ENCODE peak calls at places on chromosome 18, in five cellular contexts. Y, N, G, M and T are unnamed samples.

GRCh38 chr18:13621886-13622619 is 104.3 kb downstream of the FAM210A start:
- DNase-seq in Y (no peak), N (no peak), M (no peak), G (no peak), T (no peak)

GRCh38 chr18:69948919-69949537 is 1.4 kb upstream of the CD226 start:
- DNase-seq in M (peak; percentile 14), G (peak; percentile 27), Y (no peak), N (peak; percentile 65), T (no peak)

GRCh38 chr18:76569644-76570415 is 74.8 kb upstream of the ZNF516 start:
- DNase-seq in Y (no peak), G (no peak), N (no peak), M (no peak), T (no peak)

GRCh38 chr18:48152549-48152948 is 222.1 kb upstream of the SMAD2 start:
- DNase-seq in N (no peak), M (no peak), G (no peak), Y (no peak), T (no peak)

GRCh38 chr18:59646946-59647307 is 50.3 kb downstream of the CCBE1 start:
- DNase-seq in M (no peak), N (no peak), Y (no peak), G (no peak), T (no peak)

GRCh38 chr18:41315134-41315533 is 639.9 kb upstream of the PIK3C3 start:
- DNase-seq in G (no peak), M (no peak), Y (no peak), N (no peak), T (no peak)

GRCh38 chr18:33114749-33115148 is 325.8 kb downstream of the CCDC178 start:
- DNase-seq in G (no peak), Y (no peak), M (no peak), N (no peak), T (no peak)

GRCh38 chr18:58611471-58612131 is 17.3 kb downstream of the ALPK2 start:
- DNase-seq in G (no peak), N (no peak), M (peak; percentile 88), Y (peak; percentile 57), T (no peak)

GRCh38 chr18:2171840-2172625 is 399.3 kb downstream of the METTL4 start:
- DNase-seq in N (no peak), G (no peak), M (no peak), Y (no peak), T (no peak)

GRCh38 chr18:12657048-12657848 is 659 bp downstream of the SPIRE1 start:
- DNase-seq in M (peak; percentile 50), N (peak; percentile 71), G (peak; percentile 48), Y (peak; percentile 54), T (no peak)

GRCh38 chr18:58505181-58505580 is 123.7 kb downstream of the ALPK2 start:
- DNase-seq in N (no peak), G (no peak), M (no peak), Y (no peak), T (no peak)

GRCh38 chr18:3554091-3554601 is 104.2 kb downstream of the TGIF1 start:
- DNase-seq in G (no peak), M (peak; percentile 82), N (no peak), Y (peak; percentile 41), T (no peak)

GRCh38 chr18:8097942-8098341 is 511.3 kb upstream of the RAB12 start:
- DNase-seq in Y (no peak), G (no peak), M (no peak), N (no peak), T (no peak)

GRCh38 chr18:63155169-63155852 is 164.3 kb downstream of the BCL2 start:
- DNase-seq in M (peak; percentile 92), Y (peak; percentile 35), G (peak; percentile 74), N (peak; percentile 76), T (no peak)

GRCh38 chr18:51463483-51464136 is 266.1 kb upstream of the MEX3C start:
- DNase-seq in N (no peak), G (no peak), Y (no peak), M (no peak), T (no peak)

GRCh38 chr18:58898427-58898826 is 33.8 kb downstream of the ZNF532 start:
- DNase-seq in G (no peak), Y (no peak), M (no peak), N (no peak), T (no peak)

GRCh38 chr18:6489977-6490376 is 75.3 kb upstream of the L3MBTL4 start:
- DNase-seq in G (no peak), M (no peak), N (no peak), Y (no peak), T (no peak)

GRCh38 chr18:35811896-35812295 is 160.6 kb upstream of the RMP24 start:
- DNase-seq in M (no peak), Y (no peak), G (no peak), N (no peak), T (no peak)

GRCh38 chr18:54294274-54294673 is 25.0 kb downstream of the POLI start:
- DNase-seq in N (no peak), M (no peak), G (no peak), Y (no peak), T (no peak)

GRCh38 chr18:45713239-45713638 is 10.7 kb upstream of the SLC14A1 start:
- DNase-seq in M (no peak), Y (no peak), N (no peak), G (no peak), T (no peak)

GRCh38 chr18:45251236-45251635 is 364.0 kb upstream of the SLC14A2 start:
- DNase-seq in M (no peak), Y (no peak), G (no peak), N (no peak), T (no peak)

GRCh38 chr18:72452328-72452727 is 91.8 kb downstream of the CBLN2 start:
- DNase-seq in M (no peak), G (no peak), Y (no peak), N (no peak), T (no peak)

GRCh38 chr18:69400253-69400975 is at the start of gene DOK6:
- DNase-seq in G (peak; percentile 60), N (peak; percentile 64), M (peak; percentile 80), Y (peak; percentile 77), T (peak; percentile 22)

GRCh38 chr18:74229891-74230290 is 61.9 kb downstream of the CYB5A start:
- DNase-seq in N (no peak), M (no peak), Y (no peak), G (no peak), T (no peak)

GRCh38 chr18:52670903-52671302 is 330.9 kb downstream of the DCC start:
- DNase-seq in Y (peak; percentile 39), N (no peak), M (peak; percentile 36), G (no peak), T (no peak)

GRCh38 chr18:37604032-37604431 is 38.4 kb upstream of the CELF4 start:
- DNase-seq in Y (no peak), M (no peak), N (no peak), G (no peak), T (no peak)

GRCh38 chr18:74108460-74108859 is 39.2 kb downstream of the FBXO15 start:
- DNase-seq in N (no peak), M (no peak), Y (no peak), G (no peak), T (no peak)

GRCh38 chr18:11518788-11519685 is 90.4 kb upstream of the SLC35G4 start:
- DNase-seq in N (no peak), Y (peak; percentile 81), M (peak; percentile 91), G (no peak), T (no peak)
- TF ChIP-seq CTCF in N (no peak), Y (peak; percentile 88), M (peak; percentile 88), G (peak; percentile 42), T (no peak)

GRCh38 chr18:24271381-24272331 is 126.0 kb downstream of the OSBPL1A start:
- DNase-seq in N (peak; percentile 87), G (peak; percentile 71), Y (peak; percentile 80), M (peak; percentile 94), T (no peak)
- TF ChIP-seq CTCF in N (no peak), G (peak; percentile 8), Y (peak; percentile 43), M (peak; percentile 20), T (no peak)

DNA sequence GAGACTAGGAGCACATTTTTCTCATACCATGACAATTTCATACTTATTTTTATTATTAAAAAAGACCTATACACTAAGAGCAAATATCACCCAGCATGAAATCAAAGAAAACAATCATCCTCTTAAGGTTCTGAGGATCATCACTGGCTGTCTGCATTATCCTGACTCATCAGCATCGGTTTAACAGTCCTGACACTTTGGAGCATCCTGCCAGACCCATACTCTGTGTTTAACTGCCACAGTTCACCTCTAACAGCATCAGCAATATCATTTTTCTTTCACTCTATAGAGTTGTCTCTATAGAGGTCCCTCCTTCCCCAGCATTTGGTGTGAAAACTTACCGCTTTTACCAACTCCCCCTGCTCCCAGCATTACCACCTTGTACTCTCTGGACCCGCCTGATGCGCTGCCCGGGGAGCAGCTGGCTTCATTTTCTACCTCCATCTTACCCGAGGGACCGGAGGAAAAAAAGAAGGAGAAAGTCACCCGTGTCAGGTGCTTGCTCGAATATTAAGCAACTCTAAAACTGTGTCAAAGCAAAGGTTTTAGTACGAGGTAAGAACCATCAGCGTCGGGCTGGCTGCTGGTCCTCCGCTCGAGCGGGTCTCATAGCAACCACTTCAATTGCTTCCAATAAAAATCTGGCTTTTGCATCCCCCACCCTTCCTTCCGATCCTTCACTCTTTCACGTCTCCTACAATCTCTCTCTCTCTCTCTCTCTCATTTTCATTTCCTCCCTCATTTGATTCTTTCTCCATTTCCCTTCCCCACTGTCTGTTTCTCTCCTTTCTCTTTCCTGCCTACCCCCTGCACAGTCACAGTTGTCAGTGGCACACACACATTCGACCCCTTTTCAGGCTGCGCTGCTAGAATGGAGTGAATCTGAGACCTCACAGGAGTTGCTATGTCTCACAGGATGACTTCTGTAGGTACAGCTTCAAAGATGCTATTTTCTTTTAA is at the start of gene RIT2:
- DNase-seq in G (no peak), M (peak; percentile 21), Y (no peak), N (no peak), T (no peak)
- TF ChIP-seq CTCF in G (no peak), M (no peak), Y (no peak), N (no peak), T (no peak)

GRCh38 chr18:9405130-9405529 is 70.2 kb upstream of the RALBP1 start:
- DNase-seq in N (no peak), G (no peak), M (no peak), Y (no peak), T (no peak)

GRCh38 chr18:9405977-9406376 is 69.3 kb upstream of the RALBP1 start:
- DNase-seq in M (no peak), G (no peak), Y (no peak), N (no peak), T (no peak)

GRCh38 chr18:9401166-9401565 is 66.6 kb downstream of the TWSG1 start:
- DNase-seq in Y (peak; percentile 55), N (no peak), G (no peak), M (no peak), T (no peak)

GRCh38 chr18:9404565-9405060 is 70.0 kb downstream of the TWSG1 start:
- DNase-seq in Y (no peak), M (no peak), N (no peak), G (peak; percentile 32), T (no peak)

DNA sequence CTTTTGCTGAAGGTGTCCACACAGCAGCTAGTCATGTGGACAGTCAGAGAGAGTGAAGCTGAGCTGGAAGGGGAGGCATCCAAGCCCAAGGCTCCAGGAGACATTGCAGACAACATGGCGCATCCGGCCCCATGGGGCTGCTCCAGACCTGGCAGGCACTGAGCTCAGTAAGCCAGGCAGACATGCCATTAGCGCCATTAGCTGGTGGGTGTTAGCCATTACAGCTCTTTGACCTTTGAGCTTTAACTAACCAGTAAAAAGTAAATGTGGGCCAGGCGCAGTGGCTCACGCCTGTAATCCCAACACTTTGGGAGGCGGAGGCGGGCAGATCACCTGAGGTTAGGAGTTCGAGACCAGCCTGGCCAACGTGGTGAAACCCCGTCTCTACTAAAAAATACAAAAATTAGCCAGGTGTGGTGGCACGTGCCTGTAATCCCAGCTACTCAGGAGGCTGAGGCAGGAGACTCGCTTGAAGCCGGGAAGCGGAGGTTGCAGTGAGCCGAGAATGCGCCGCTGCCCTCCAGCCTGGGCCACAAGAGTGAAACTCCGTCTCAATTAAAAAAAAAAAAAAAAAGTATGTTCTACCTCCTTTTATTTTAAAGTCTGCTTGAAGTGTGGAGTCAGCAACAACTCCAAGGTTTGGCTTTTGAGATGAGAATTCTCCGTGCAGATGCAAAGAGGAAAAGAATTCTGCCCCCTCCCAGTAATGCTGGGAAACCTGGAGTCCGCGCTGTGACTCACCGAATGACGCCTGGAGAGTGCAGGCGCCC is 69.4 kb downstream of the TWSG1 start:
- DNase-seq in M (peak; percentile 87), G (no peak), N (no peak), Y (no peak), T (no peak)
- TF ChIP-seq CTCF in M (peak; percentile 85), G (no peak), N (no peak), Y (peak; percentile 12), T (no peak)